ENCODE peak calls at places on chromosomes 4 and X, in four cellular contexts. A is ascending aorta; Q is fibroblast of gingiva; B is activated CD4-positive, alpha-beta T cell treated with anti-CD3 and anti-CD28 coated beads, Interleukin-2, amount 10 ng/mL, durations not matched to agents 7 days and 5 days. L is an unnamed sample.

GRCh38 chr4:173835863-173836262 is 305.8 kb upstream of the HAND2 start:
- DNase-seq in A (no peak), Q (no peak), B (no peak), L (no peak)

GRCh38 chr4:186266699-186267467 is 894 bp downstream of the F11 start:
- DNase-seq in A (no peak), Q (no peak), B (no peak), L (no peak)

GRCh38 chr4:184100297-184100885 is 117.3 kb downstream of the ENPP6 start:
- DNase-seq in A (no peak), Q (no peak), B (peak), L (peak)

GRCh38 chrX:46180258-46180687 is 364.9 kb downstream of the ZNF674 start:
- DNase-seq in A (no peak), Q (peak), B (peak), L (no peak)

GRCh38 chrX:46788902-46789301 is 30.0 kb upstream of the SLC9A7 start:
- DNase-seq in A (no peak), Q (no peak), B (no peak), L (no peak)

GRCh38 chr4:105191621-105192210 is 45.0 kb downstream of the TET2 start:
- DNase-seq in A (no peak), Q (no peak), B (no peak), L (peak)

GRCh38 chrX:9429767-9430166 is 35.1 kb upstream of the TBL1X start:
- DNase-seq in A (no peak), Q (no peak), B (no peak), L (no peak)

GRCh38 chr4:15182600-15183222 is 180.4 kb downstream of the CPEB2 start:
- DNase-seq in A (no peak), Q (no peak), B (no peak), L (no peak)

GRCh38 chrX:2457289-2458133 is 43.3 kb downstream of the DHRSX start:
- DNase-seq in A (no peak), Q (no peak), B (no peak), L (no peak)

GRCh38 chrX:136055651-136056221 is 70.5 kb downstream of the SLC9A6 start:
- DNase-seq in A (peak), Q (peak), B (no peak), L (no peak)

GRCh38 chr4:100555791-100556190 is 38.0 kb upstream of the EMCN start:
- DNase-seq in A (no peak), Q (no peak), B (no peak), L (no peak)

GRCh38 chr4:76315267-76315918 is 8.9 kb downstream of the STBD1 start:
- DNase-seq in A (no peak), Q (no peak), B (no peak), L (no peak)

GRCh38 chr4:20592666-20593065 is 107.6 kb upstream of the PACRGL start:
- DNase-seq in A (no peak), Q (peak), B (no peak), L (no peak)

GRCh38 chrX:18654873-18655836 is 16.8 kb downstream of the RS1 start:
- DNase-seq in A (no peak), Q (peak), B (no peak), L (no peak)

GRCh38 chrX:25004485-25005032 is 11.2 kb downstream of the ARX start:
- DNase-seq in A (no peak), Q (no peak), B (no peak), L (no peak)

GRCh38 chr4:825969-826330 is at the start of gene CPLX1:
- DNase-seq in A (no peak), Q (no peak), B (no peak), L (peak)

GRCh38 chr4:141090473-141090872 is 42.8 kb downstream of the RNF150 start:
- DNase-seq in A (no peak), Q (no peak), B (no peak), L (no peak)

GRCh38 chr4:140071806-140072205 is 82.2 kb downstream of the MAML3 start:
- DNase-seq in A (peak), Q (peak), B (peak), L (peak)

GRCh38 chr4:108148316-108148715 is 20.4 kb downstream of the LEF1 start:
- DNase-seq in A (no peak), Q (no peak), B (no peak), L (no peak)

GRCh38 chrX:13489451-13489850 is 80.0 kb upstream of the EGFL6 start:
- DNase-seq in A (peak), Q (peak), B (no peak), L (no peak)

GRCh38 chr4:4673070-4673469 is 131.2 kb upstream of the STX18 start:
- DNase-seq in A (no peak), Q (peak), B (no peak), L (no peak)

GRCh38 chrX:54721424-54721823 is 76.6 kb downstream of the ITIH6 start:
- DNase-seq in A (no peak), Q (no peak), B (no peak), L (no peak)

GRCh38 chr4:41963105-41963504 is 18.5 kb upstream of the DCAF4L1 start:
- DNase-seq in A (no peak), Q (peak), B (peak), L (no peak)

GRCh38 chrX:40120838-40121580 is 23.3 kb upstream of the BCOR start:
- DNase-seq in A (no peak), Q (no peak), B (no peak), L (no peak)

GRCh38 chrX:124001581-124001980 is 40.1 kb downstream of the STAG2 start:
- DNase-seq in A (no peak), Q (no peak), B (no peak), L (no peak)

GRCh38 chrX:130295519-130296314 is 27.0 kb upstream of the ZNF280C start:
- DNase-seq in A (no peak), Q (peak), B (no peak), L (no peak)

GRCh38 chrX:108437789-108438623 is at the start of gene COL4A6:
- DNase-seq in A (no peak), Q (no peak), B (no peak), L (no peak)

GRCh38 chr4:156547439-156547838 is 424.2 kb downstream of the PDGFC start:
- DNase-seq in A (no peak), Q (peak), B (no peak), L (no peak)

GRCh38 chr4:27714073-27714472 is 853.4 kb downstream of the STIM2 start:
- DNase-seq in A (no peak), Q (no peak), B (no peak), L (no peak)

GRCh38 chr4:151260526-151260925 is 16.4 kb upstream of the PRSS48 start:
- DNase-seq in A (no peak), Q (no peak), B (no peak), L (no peak)

GRCh38 chrX:74551934-74552333 is 62.5 kb downstream of the RLIM start:
- DNase-seq in A (no peak), Q (no peak), B (no peak), L (no peak)

GRCh38 chr4:94448815-94449375 is 2.8 kb upstream of the PDLIM5 start:
- DNase-seq in A (no peak), Q (no peak), B (no peak), L (no peak)

GRCh38 chrX:3717742-3718420 is 4.4 kb upstream of the PRKX start:
- DNase-seq in A (no peak), Q (no peak), B (no peak), L (no peak)

L was measured in GM13977.